ENCODE peak calls at places on chromosomes 7 and 10, in nine cellular contexts. J is transverse colon, P is uterus, U is lower leg skin, S is HCT116, R is IMR-90, T is heart left ventricle, I is gastrocnemius medialis, M is upper lobe of left lung. Y is an unnamed sample.

GRCh38 chr10:89327803-89328441 is at the start of gene IFIT3:
- DNase-seq in U (no peak), J (peak), S (peak), P (peak), T (no peak), I (peak), R (peak), M (peak), Y (peak)

GRCh38 chr7:133300811-133301210 is 47.9 kb downstream of the EXOC4 start:
- DNase-seq in S (no peak), R (peak), T (no peak), M (no peak), P (no peak), I (no peak), J (no peak), U (no peak), Y (no peak)

GRCh38 chr7:25803117-25803887 is 348.7 kb upstream of the NFE2L3 start:
- DNase-seq in S (no peak), T (no peak), I (no peak), U (no peak), J (no peak), R (no peak), M (no peak), P (no peak), Y (no peak)

GRCh38 chr7:128148676-128149075 is 92.4 kb upstream of the LEP start:
- DNase-seq in S (no peak), U (no peak), M (peak), R (no peak), T (no peak), P (no peak), I (no peak), J (no peak), Y (no peak)

GRCh38 chr10:29146736-29147135 is 142.1 kb upstream of the LYZL1 start:
- DNase-seq in I (no peak), P (no peak), S (no peak), M (no peak), T (no peak), U (no peak), R (no peak), J (no peak), Y (no peak)

GRCh38 chr7:50657341-50657873 is 92.2 kb upstream of the DDC start:
- DNase-seq in M (no peak), T (no peak), U (peak), J (peak), R (peak), P (peak), S (no peak), I (peak), Y (peak)

GRCh38 chr10:79392020-79392398 is 44.7 kb downstream of the PPIF start:
- DNase-seq in I (peak), U (peak), T (peak), R (no peak), M (peak), J (peak), S (no peak), P (no peak), Y (no peak)

GRCh38 chr10:75658036-75658435 is 226.6 kb downstream of the LRMDA start:
- DNase-seq in I (no peak), T (no peak), R (no peak), U (no peak), S (no peak), M (no peak), J (no peak), P (no peak), Y (no peak)

GRCh38 chr10:35592421-35592820 is 12.7 kb upstream of the GJD4 start:
- DNase-seq in T (no peak), P (no peak), I (no peak), R (no peak), S (no peak), M (no peak), U (peak), J (no peak), Y (no peak)

GRCh38 chr10:52466464-52466863 is 152.4 kb downstream of the DKK1 start:
- DNase-seq in R (no peak), U (no peak), T (no peak), P (no peak), J (no peak), M (no peak), S (no peak), I (no peak), Y (no peak)

GRCh38 chr7:104240400-104240799 is 32.6 kb upstream of the ORC5 start:
- DNase-seq in U (no peak), T (no peak), I (no peak), M (no peak), R (no peak), P (no peak), S (no peak), J (no peak), Y (no peak)

GRCh38 chr10:4684434-4684833 is 141.6 kb upstream of the AKR1E2 start:
- DNase-seq in S (no peak), P (no peak), T (no peak), M (no peak), I (no peak), J (no peak), R (peak), U (no peak), Y (no peak)

GRCh38 chr7:35390146-35390545 is 136.2 kb upstream of the TBX20 start:
- DNase-seq in T (no peak), M (no peak), J (no peak), U (no peak), I (no peak), P (no peak), R (no peak), S (no peak), Y (no peak)

GRCh38 chr10:132362151-132362611 is 30.2 kb downstream of the LRRC27 start:
- DNase-seq in S (no peak), I (no peak), J (no peak), R (no peak), P (no peak), M (peak), T (peak), U (no peak), Y (no peak)

GRCh38 chr7:139619367-139619657 is 95.8 kb downstream of the CLEC2L start:
- DNase-seq in M (no peak), U (no peak), J (no peak), P (no peak), T (no peak), R (peak), S (no peak), I (no peak), Y (no peak)

GRCh38 chr10:102514487-102515311 is 10.9 kb downstream of the SUFU start:
- DNase-seq in J (no peak), M (no peak), R (no peak), U (peak), T (no peak), P (no peak), S (no peak), I (no peak), Y (no peak)

GRCh38 chr10:13956826-13957225 is 370.1 kb downstream of the PRPF18 start:
- DNase-seq in I (peak), S (no peak), R (peak), U (peak), J (peak), M (peak), T (peak), P (peak), Y (peak)

GRCh38 chr7:2527505-2528464 is 8.2 kb downstream of the LFNG start:
- DNase-seq in U (peak), M (peak), J (peak), T (peak), I (no peak), S (no peak), R (peak), P (no peak), Y (peak)

GRCh38 chr10:103473261-103473671 is 5.8 kb downstream of the CALHM3 start:
- DNase-seq in S (no peak), J (no peak), M (no peak), R (no peak), P (no peak), I (no peak), T (no peak), U (no peak), Y (no peak)

GRCh38 chr10:22539579-22540160 is 174.7 kb downstream of the PIP4K2A start:
- DNase-seq in R (no peak), U (no peak), I (no peak), S (no peak), P (no peak), J (no peak), M (no peak), T (no peak), Y (no peak)

GRCh38 chr7:44587843-44588711 is 6.0 kb upstream of the TMED4 start:
- DNase-seq in P (peak), U (no peak), S (peak), M (peak), R (peak), I (no peak), J (peak), T (no peak), Y (peak)

GRCh38 chr7:130959743-130960207 is 225.8 kb upstream of the KLF14 start:
- DNase-seq in S (peak), U (no peak), R (peak), I (no peak), J (no peak), P (no peak), T (no peak), M (no peak), Y (no peak)

GRCh38 chr7:135661311-135662122 is 797 bp upstream of the STMP1 start:
- DNase-seq in M (peak), S (no peak), J (no peak), I (peak), R (no peak), T (no peak), U (no peak), P (no peak), Y (no peak)

GRCh38 chr10:126262971-126263370 is 125.3 kb downstream of the ADAM12 start:
- DNase-seq in M (no peak), J (no peak), U (no peak), P (no peak), T (no peak), I (no peak), R (no peak), S (no peak), Y (no peak)

GRCh38 chr7:112957901-112958300 is 128.7 kb downstream of the GPR85 start:
- DNase-seq in R (no peak), P (no peak), S (no peak), J (no peak), U (no peak), I (no peak), M (no peak), T (no peak), Y (no peak)

GRCh38 chr7:112958775-112959174 is 127.9 kb downstream of the GPR85 start:
- DNase-seq in J (no peak), R (no peak), M (no peak), P (no peak), S (no peak), I (no peak), T (no peak), U (no peak), Y (no peak)

GRCh38 chr7:112962815-112963214 is 123.8 kb downstream of the GPR85 start:
- DNase-seq in R (no peak), T (no peak), I (no peak), P (no peak), M (no peak), J (no peak), S (no peak), U (no peak), Y (no peak)

GRCh38 chr7:112965506-112965905 is 121.1 kb downstream of the GPR85 start:
- DNase-seq in M (no peak), R (no peak), P (no peak), J (no peak), I (no peak), S (no peak), T (no peak), U (no peak), Y (no peak)

DNA sequence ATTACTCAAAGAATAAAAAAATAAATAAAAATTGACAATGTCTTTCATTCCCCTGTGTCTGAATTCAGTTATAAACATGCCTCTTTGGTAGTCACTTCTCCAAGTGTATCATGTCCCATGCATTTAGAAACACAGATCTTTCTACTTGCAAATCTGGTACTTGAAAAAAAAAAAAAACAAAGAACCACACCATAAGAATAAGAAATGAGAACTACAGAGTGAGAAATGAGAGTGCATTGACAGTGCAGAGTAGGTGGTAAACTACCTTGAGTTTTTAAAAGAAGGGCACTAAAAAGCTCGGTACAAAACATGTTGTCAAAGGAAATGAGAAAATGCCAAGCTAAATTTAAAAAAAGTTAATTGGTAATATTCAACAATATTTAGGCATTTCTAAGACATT is 123.0 kb downstream of the GPR85 start:
- DNase-seq in M (no peak), P (no peak), U (no peak), R (no peak), J (no peak), I (no peak), S (no peak), T (no peak), Y (no peak)
- TF ChIP-seq POLR2A in M (no peak), P (no peak), U (no peak), R (no peak), J (no peak), I (no peak), S (no peak), T (no peak), Y (no peak)

GRCh38 chr10:3468919-3469638 is 296.5 kb upstream of the PITRM1 start:
- DNase-seq in U (peak), S (peak), R (peak), J (peak), M (peak), I (peak), T (peak), P (peak), Y (peak)

GRCh38 chr10:3469639-3470020 is 297.0 kb upstream of the PITRM1 start:
- DNase-seq in M (no peak), I (no peak), P (no peak), R (no peak), T (no peak), J (no peak), S (no peak), U (no peak), Y (no peak)

GRCh38 chr10:3465406-3465891 is 292.9 kb upstream of the PITRM1 start:
- DNase-seq in M (peak), R (peak), J (peak), I (no peak), T (no peak), U (peak), S (no peak), P (no peak), Y (peak)

GRCh38 chr10:3464760-3465405 is 292.3 kb upstream of the PITRM1 start:
- DNase-seq in M (no peak), J (peak), T (no peak), S (no peak), I (no peak), P (no peak), R (peak), U (peak), Y (no peak)

DNA sequence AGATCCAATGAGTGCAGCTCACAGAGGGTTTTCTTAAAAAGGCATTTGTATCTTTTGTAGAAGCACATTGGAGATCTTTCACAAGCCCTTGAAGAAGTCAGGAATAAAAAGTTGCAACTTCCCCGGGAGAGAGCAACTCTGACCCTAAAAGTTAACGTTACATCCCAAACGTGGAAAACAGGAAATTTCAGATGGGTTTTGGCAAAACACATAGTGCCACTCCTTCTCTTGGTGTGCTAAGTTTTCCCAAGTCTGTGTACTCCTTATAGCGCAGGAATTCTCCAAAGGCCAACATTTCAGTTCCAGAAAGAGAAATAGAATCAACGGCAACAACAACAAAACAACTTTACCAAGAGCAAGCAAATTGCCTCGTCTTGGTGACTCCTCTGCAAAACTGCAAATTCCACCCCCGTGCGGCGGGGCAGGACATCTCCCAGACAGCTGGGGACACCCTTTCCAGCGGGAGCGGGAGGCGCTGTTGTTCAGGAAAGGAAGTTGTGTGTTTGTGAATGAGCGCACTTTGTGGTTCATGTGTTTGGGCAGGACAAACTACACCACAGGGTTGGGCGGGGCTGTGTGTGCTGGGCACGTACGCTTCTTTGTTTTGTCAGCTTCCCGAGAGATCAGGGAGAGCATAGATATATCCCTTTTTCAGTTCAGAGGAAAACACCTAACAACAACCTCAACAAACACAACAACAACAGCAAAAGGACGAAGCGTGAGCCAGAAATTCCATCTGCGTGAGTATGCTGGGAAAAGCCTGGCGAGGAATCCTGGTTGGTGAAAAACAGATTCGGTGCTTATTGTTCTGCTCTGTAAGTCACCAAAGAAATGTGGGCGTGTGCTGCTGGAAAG is 294.7 kb upstream of the PITRM1 start:
- DNase-seq in T (peak), I (peak), U (peak), R (peak), J (peak), S (peak), M (peak), P (peak), Y (peak)
- TF ChIP-seq POLR2A in T (no peak), I (peak), U (no peak), R (no peak), J (no peak), S (no peak), M (no peak), P (peak), Y (peak)

GRCh38 chr10:86117051-86117450 is 249.5 kb downstream of the GRID1 start:
- DNase-seq in J (no peak), I (no peak), U (peak), T (no peak), R (no peak), S (no peak), P (no peak), M (no peak), Y (no peak)
- TF ChIP-seq POLR2A in J (no peak), I (no peak), U (no peak), T (no peak), R (no peak), S (no peak), P (no peak), M (no peak), Y (no peak)

GRCh38 chr7:155533827-155534690 is 12.3 kb downstream of the CNPY1 start:
- DNase-seq in U (no peak), M (no peak), I (no peak), S (no peak), R (no peak), T (no peak), P (no peak), J (no peak), Y (no peak)

GRCh38 chr7:155533120-155533826 is 13.1 kb downstream of the CNPY1 start:
- DNase-seq in R (no peak), I (no peak), U (no peak), T (no peak), S (no peak), M (no peak), J (no peak), P (no peak), Y (no peak)

GRCh38 chr7:155532792-155533119 is 13.6 kb downstream of the CNPY1 start:
- DNase-seq in I (no peak), T (no peak), R (no peak), M (no peak), U (no peak), S (no peak), J (no peak), P (no peak), Y (no peak)

GRCh38 chr7:155536451-155536850 is 9.9 kb downstream of the CNPY1 start:
- DNase-seq in P (no peak), M (no peak), I (no peak), R (no peak), T (no peak), U (no peak), J (no peak), S (no peak), Y (no peak)

GRCh38 chr7:155534691-155535090 is 11.7 kb downstream of the CNPY1 start:
- DNase-seq in U (no peak), S (no peak), T (no peak), I (no peak), J (no peak), R (no peak), P (no peak), M (no peak), Y (no peak)
- TF ChIP-seq POLR2A in U (no peak), S (no peak), T (no peak), I (no peak), J (no peak), R (no peak), P (no peak), M (no peak), Y (no peak)

DNA sequence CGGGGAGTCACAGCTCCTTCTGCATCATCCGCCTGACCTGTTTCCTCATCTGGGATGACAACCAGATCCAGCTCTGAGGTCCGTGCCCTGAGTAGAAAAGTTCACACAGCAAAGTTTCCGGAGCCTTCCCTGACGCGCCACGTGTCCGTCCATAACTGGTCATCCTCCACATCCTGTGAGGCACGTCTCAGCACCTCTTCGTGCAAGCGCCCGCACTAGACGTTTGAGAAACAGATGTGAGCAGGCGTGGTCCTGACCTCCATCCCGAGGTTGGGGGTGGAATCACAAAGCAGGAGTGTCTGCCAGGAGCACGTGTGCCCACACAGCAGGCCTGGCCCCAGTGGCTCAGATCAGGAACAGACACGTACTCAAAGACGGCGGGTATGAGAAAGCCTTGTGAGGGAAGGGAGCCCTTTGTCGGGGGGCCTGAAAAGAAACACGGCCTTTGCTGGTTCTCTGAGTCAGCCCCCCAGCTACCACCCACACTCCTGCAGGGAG is 520.8 kb downstream of the DNAJB6 start:
- DNase-seq in U (no peak), S (no peak), J (no peak), R (no peak), M (no peak), P (no peak), T (no peak), I (no peak), Y (no peak)
- TF ChIP-seq POLR2A in U (no peak), S (no peak), J (no peak), R (no peak), M (no peak), P (no peak), T (no peak), I (no peak), Y (no peak)

DNA sequence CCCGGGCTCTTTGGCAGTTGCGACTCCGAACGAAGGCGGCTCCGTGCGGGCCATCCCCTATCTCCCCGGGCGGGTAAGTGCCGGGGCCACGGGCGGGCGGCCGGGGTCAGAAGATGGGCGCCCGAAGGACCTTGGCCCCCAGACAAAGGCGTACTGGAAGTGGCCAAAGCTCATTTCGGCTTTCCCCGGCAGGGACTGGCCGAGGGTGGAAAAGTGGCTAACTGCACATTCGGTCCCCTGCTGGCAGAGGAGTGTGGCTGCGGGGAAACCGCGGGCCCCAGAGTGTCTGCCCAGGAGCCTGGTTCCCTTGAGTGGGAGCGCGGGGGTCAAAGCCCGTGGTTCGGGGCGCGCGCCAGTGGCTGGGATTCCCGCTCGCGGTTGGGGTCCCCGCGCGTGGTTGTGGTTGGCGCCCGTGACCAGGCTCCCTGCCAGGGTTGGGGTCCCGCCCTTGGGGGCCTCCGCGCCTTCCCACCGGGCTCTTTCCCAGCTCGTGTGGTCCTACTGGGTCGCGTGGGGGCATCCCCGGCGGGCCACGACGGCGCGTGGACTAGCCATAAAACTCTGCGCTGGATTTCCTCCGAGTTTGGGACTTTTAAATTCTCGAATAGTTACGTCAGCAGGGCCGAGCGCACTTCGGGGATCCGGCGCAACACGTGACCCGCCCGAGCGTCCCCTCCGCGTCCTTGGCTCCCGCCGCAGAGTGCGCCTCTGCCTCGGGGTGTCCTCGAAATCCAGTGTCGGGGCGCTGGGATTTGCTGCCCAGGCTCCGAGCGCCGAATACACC is 124.4 kb downstream of the TACC2 start:
- DNase-seq in T (peak), R (peak), U (peak), M (peak), J (peak), I (peak), P (peak), S (peak), Y (peak)
- TF ChIP-seq POLR2A in T (no peak), R (peak), U (no peak), M (peak), J (peak), I (peak), P (peak), S (peak), Y (peak)

GRCh38 chr7:87345166-87345927 is at the start of gene CROT:
- DNase-seq in U (peak), J (peak), R (peak), P (peak), M (peak), S (no peak), T (peak), I (peak), Y (peak)
- TF ChIP-seq POLR2A in U (no peak), J (peak), R (no peak), P (peak), M (peak), S (no peak), T (no peak), I (peak), Y (peak)

Y was measured in prostate gland.